ENCODE peak calls at places on chromosomes 6 and 20, in nine cellular contexts. U, J, C, M, Q, O, I, X and B are unnamed samples.

GRCh38 chr6:17227403-17227802 is 53.8 kb upstream of the RBM24 start:
- DNase-seq in Q (no peak), I (no peak), U (no peak), X (no peak), M (no peak), O (no peak), J (no peak), C (no peak), B (no peak)

GRCh38 chr20:59813948-59814834 is 119.2 kb downstream of the SYCP2 start:
- DNase-seq in X (no peak), J (no peak), Q (no peak), U (no peak), M (no peak), O (no peak), I (no peak), C (no peak), B (no peak)

GRCh38 chr6:139172567-139172966 is 37.7 kb downstream of the HECA start:
- DNase-seq in U (no peak), O (no peak), C (no peak), Q (no peak), I (no peak), J (no peak), M (no peak), X (no peak), B (no peak)

GRCh38 chr6:161079566-161080262 is 88.1 kb downstream of the MAP3K4 start:
- DNase-seq in Q (no peak), O (no peak), J (peak; percentile 33), C (peak; percentile 91), M (no peak), X (no peak), I (peak; percentile 27), U (peak; percentile 88), B (no peak)

GRCh38 chr20:15240801-15241200 is 903.4 kb upstream of the FLRT3 start:
- DNase-seq in Q (no peak), I (no peak), X (no peak), O (no peak), U (no peak), J (no peak), C (no peak), M (no peak), B (no peak)

GRCh38 chr20:31826074-31826473 is 6.9 kb downstream of the MYLK2 start:
- DNase-seq in C (no peak), Q (no peak), M (no peak), O (no peak), J (no peak), U (no peak), X (no peak), I (no peak), B (no peak)

GRCh38 chr20:313948-314347 is 11.4 kb upstream of the SOX12 start:
- DNase-seq in J (no peak), O (peak; percentile 55), U (peak; percentile 83), M (no peak), X (no peak), C (peak; percentile 94), Q (no peak), I (no peak), B (no peak)

GRCh38 chr6:149247385-149247763 is 70.1 kb upstream of the TAB2 start:
- DNase-seq in M (no peak), X (no peak), Q (no peak), J (no peak), C (no peak), O (no peak), I (no peak), U (no peak), B (no peak)